ENCODE peak calls at places on chromosomes 4 and X, in seven cellular contexts. P is germinal center; R is A172; Z is heart left ventricle; Y is activated T-helper 9 cell treated with anti-CD3 and anti-CD28 coated beads, Interleukin-2, amount 50 U/mL, for 16 hours; H is putamen; X is osteocyte. G is an unnamed sample.

GRCh38 chr4:71269241-71269640 is 69.6 kb upstream of the SLC4A4 start:
- DNase-seq in X (no peak), Y (no peak), P (no peak), Z (no peak), R (no peak), H (no peak), G (no peak)

GRCh38 chrX:1491851-1492349 is 39.2 kb upstream of the ASMTL start:
- DNase-seq in Y (peak), H (no peak), R (peak), Z (no peak), X (peak), P (peak), G (peak)

GRCh38 chrX:136794080-136794479 is 13.3 kb upstream of the ARHGEF6 start:
- DNase-seq in Y (no peak), Z (no peak), R (no peak), P (no peak), H (no peak), X (no peak), G (no peak)

GRCh38 chrX:154731881-154732280 is 19.0 kb downstream of the GAB3 start:
- DNase-seq in Z (no peak), H (no peak), R (no peak), P (no peak), Y (no peak), X (no peak), G (no peak)

GRCh38 chr4:52873861-52874343 is 11.8 kb downstream of the RASL11B start:
- DNase-seq in Y (no peak), H (no peak), P (no peak), X (no peak), Z (no peak), R (peak), G (peak)

GRCh38 chrX:46904626-46905025 is 7.6 kb upstream of the JADE3 start:
- DNase-seq in Z (no peak), X (no peak), H (no peak), R (no peak), P (no peak), Y (no peak), G (no peak)

GRCh38 chr4:73315091-73315490 is 56.5 kb upstream of the ANKRD17 start:
- DNase-seq in Y (no peak), X (no peak), H (no peak), Z (no peak), P (no peak), R (no peak), G (no peak)

GRCh38 chr4:8468746-8469535 is 28.4 kb downstream of the TRMT44 start:
- DNase-seq in R (peak), H (peak), Z (peak), X (no peak), Y (peak), P (peak), G (peak)

GRCh38 chrX:97167333-97167732 is 283.6 kb downstream of the RPA4 start:
- DNase-seq in P (no peak), R (no peak), H (no peak), X (no peak), Y (no peak), Z (no peak), G (no peak)

GRCh38 chr4:148787831-148788477 is 345.7 kb upstream of the NR3C2 start:
- DNase-seq in H (no peak), Y (no peak), Z (no peak), X (no peak), R (peak), P (no peak), G (no peak)

GRCh38 chr4:32455231-32455630 is 1735.1 kb downstream of the PCDH7 start:
- DNase-seq in R (peak), H (no peak), P (no peak), X (no peak), Y (no peak), Z (no peak), G (no peak)

GRCh38 chr4:76930721-76931481 is 18.7 kb upstream of the SEPTIN11 start:
- DNase-seq in R (no peak), H (no peak), P (no peak), X (no peak), Y (no peak), Z (no peak), G (no peak)

GRCh38 chrX:100512471-100512870 is 72.3 kb upstream of the TNMD start:
- DNase-seq in H (peak), Z (no peak), P (peak), R (no peak), X (no peak), Y (no peak), G (no peak)

GRCh38 chr4:25925486-25926201 is 11.6 kb downstream of the SMIM20 start:
- DNase-seq in X (no peak), Z (no peak), R (no peak), H (no peak), P (peak), Y (no peak), G (no peak)

GRCh38 chr4:112770111-112770510 is 133.2 kb downstream of the LARP7 start:
- DNase-seq in X (no peak), Z (no peak), P (no peak), Y (no peak), H (no peak), R (no peak), G (no peak)

GRCh38 chr4:24764305-24764704 is 31.1 kb upstream of the SOD3 start:
- DNase-seq in X (peak), H (no peak), R (no peak), P (no peak), Y (no peak), Z (no peak), G (no peak)

GRCh38 chr4:2436761-2437474 is 18.2 kb downstream of the CFAP99 start:
- DNase-seq in Y (no peak), P (no peak), H (no peak), Z (no peak), R (no peak), X (no peak), G (no peak)

GRCh38 chr4:137299281-137299680 is 233.0 kb downstream of the PCDH18 start:
- DNase-seq in Y (no peak), R (no peak), X (no peak), P (no peak), Z (no peak), H (no peak), G (no peak)

GRCh38 chrX:100645106-100645505 is 1.1 kb downstream of the SRPX2 start:
- DNase-seq in R (no peak), P (no peak), X (no peak), Y (no peak), Z (no peak), H (no peak), G (no peak)

GRCh38 chr4:56464581-56464980 is 2.8 kb upstream of the SRP72 start:
- DNase-seq in Y (no peak), X (no peak), H (no peak), R (no peak), Z (no peak), P (no peak), G (no peak)

GRCh38 chr4:74618659-74619058 is 173.7 kb downstream of the AREG start:
- DNase-seq in R (no peak), P (no peak), H (no peak), Y (no peak), X (no peak), Z (no peak), G (no peak)

GRCh38 chrX:21926527-21927278 is 13.8 kb upstream of the SMS start:
- DNase-seq in Y (no peak), H (no peak), X (no peak), P (no peak), R (peak), Z (no peak), G (peak)

GRCh38 chrX:37722595-37722994 is 37.0 kb downstream of the XK start:
- DNase-seq in P (no peak), H (no peak), X (no peak), R (no peak), Y (no peak), Z (no peak), G (no peak)

GRCh38 chrX:31228415-31228832 is 156.6 kb upstream of the FTHL17 start:
- DNase-seq in Y (no peak), P (no peak), Z (no peak), H (peak), X (no peak), R (no peak), G (no peak)

GRCh38 chr4:112213091-112213490 is 18.5 kb upstream of the AP1AR start:
- DNase-seq in Y (no peak), Z (no peak), P (no peak), R (no peak), X (no peak), H (no peak), G (no peak)